ENCODE peak calls at places on chromosomes 4 and X, in five cellular contexts. One of them, this sample, is unnamed.

GRCh38 chr4:16415751-16416150 is 189.5 kb upstream of the TAPT1 start:
- DNase-seq in HCT116: no peak
- DNase-seq in GM23248: no peak
- DNase-seq in fibroblast of lung: no peak
- DNase-seq in PC-3: no peak
- DNase-seq in this sample: no peak

GRCh38 chr4:171130126-171130801 is 682.9 kb upstream of the GALNTL6 start:
- DNase-seq in fibroblast of lung: no peak
- DNase-seq in HCT116: no peak
- DNase-seq in PC-3: no peak
- DNase-seq in GM23248: no peak
- DNase-seq in this sample: peak

GRCh38 chrX:131704136-131704695 is 160.3 kb downstream of the OR13H1 start:
- DNase-seq in HCT116: no peak
- DNase-seq in fibroblast of lung: peak
- DNase-seq in PC-3: peak
- DNase-seq in GM23248: peak
- DNase-seq in this sample: no peak

GRCh38 chr4:89054627-89055026 is 2.4 kb downstream of the FAM13A start:
- DNase-seq in GM23248: no peak
- DNase-seq in HCT116: no peak
- DNase-seq in fibroblast of lung: no peak
- DNase-seq in PC-3: no peak
- DNase-seq in this sample: no peak

GRCh38 chrX:10486373-10486772 is 134.0 kb downstream of the MID1 start:
- DNase-seq in fibroblast of lung: peak
- DNase-seq in HCT116: no peak
- DNase-seq in GM23248: peak
- DNase-seq in PC-3: peak
- DNase-seq in this sample: no peak

GRCh38 chr4:99536148-99536728 is 25.4 kb downstream of the C4orf17 start:
- DNase-seq in PC-3: no peak
- DNase-seq in fibroblast of lung: no peak
- DNase-seq in HCT116: no peak
- DNase-seq in GM23248: no peak
- DNase-seq in this sample: no peak

GRCh38 chr4:184168406-184169019 is 49.2 kb downstream of the ENPP6 start:
- DNase-seq in HCT116: peak
- DNase-seq in fibroblast of lung: peak
- DNase-seq in PC-3: peak
- DNase-seq in GM23248: peak
- DNase-seq in this sample: peak

GRCh38 chrX:33132569-33132968 is 78.8 kb downstream of the DMD start:
- DNase-seq in GM23248: no peak
- DNase-seq in PC-3: no peak
- DNase-seq in HCT116: no peak
- DNase-seq in fibroblast of lung: no peak
- DNase-seq in this sample: no peak

GRCh38 chrX:129954804-129955203 is 27.6 kb upstream of the BCORL1 start:
- DNase-seq in PC-3: no peak
- DNase-seq in HCT116: no peak
- DNase-seq in fibroblast of lung: no peak
- DNase-seq in GM23248: no peak
- DNase-seq in this sample: no peak

GRCh38 chrX:148530464-148531077 is 30.2 kb downstream of the AFF2 start:
- DNase-seq in HCT116: no peak
- DNase-seq in fibroblast of lung: peak
- DNase-seq in GM23248: peak
- DNase-seq in PC-3: peak
- DNase-seq in this sample: no peak

GRCh38 chrX:131783555-131784338 is 239.4 kb upstream of the STK26 start:
- DNase-seq in GM23248: no peak
- DNase-seq in HCT116: no peak
- DNase-seq in PC-3: peak
- DNase-seq in fibroblast of lung: peak
- DNase-seq in this sample: no peak

GRCh38 chrX:42754582-42754981 is 23.4 kb downstream of the PPP1R2C start:
- DNase-seq in HCT116: no peak
- DNase-seq in fibroblast of lung: no peak
- DNase-seq in GM23248: no peak
- DNase-seq in PC-3: no peak
- DNase-seq in this sample: no peak

GRCh38 chr4:182913621-182914020 is 3.6 kb downstream of the DCTD start:
- DNase-seq in PC-3: no peak
- DNase-seq in GM23248: no peak
- DNase-seq in fibroblast of lung: no peak
- DNase-seq in HCT116: no peak
- DNase-seq in this sample: no peak

GRCh38 chr4:28373601-28374000 is 1513.0 kb downstream of the STIM2 start:
- DNase-seq in PC-3: peak
- DNase-seq in GM23248: peak
- DNase-seq in HCT116: no peak
- DNase-seq in fibroblast of lung: peak
- DNase-seq in this sample: no peak

GRCh38 chrX:109839694-109840358 is 106.8 kb upstream of the ACSL4 start:
- DNase-seq in HCT116: peak
- DNase-seq in fibroblast of lung: peak
- DNase-seq in PC-3: no peak
- DNase-seq in GM23248: peak
- DNase-seq in this sample: no peak

GRCh38 chr4:39729557-39729956 is 31.6 kb downstream of the UBE2K start:
- DNase-seq in GM23248: peak
- DNase-seq in HCT116: no peak
- DNase-seq in PC-3: no peak
- DNase-seq in fibroblast of lung: peak
- DNase-seq in this sample: no peak

GRCh38 chrX:104195489-104196084 is 29.3 kb downstream of the FAM199X start:
- DNase-seq in PC-3: peak
- DNase-seq in fibroblast of lung: no peak
- DNase-seq in HCT116: peak
- DNase-seq in GM23248: peak
- DNase-seq in this sample: peak

GRCh38 chrX:24025741-24026402 is 1.1 kb downstream of the KLHL15 start:
- DNase-seq in GM23248: peak
- DNase-seq in HCT116: peak
- DNase-seq in fibroblast of lung: peak
- DNase-seq in PC-3: peak
- DNase-seq in this sample: no peak

GRCh38 chrX:117972681-117973080 is 143.9 kb downstream of the KLHL13 start:
- DNase-seq in fibroblast of lung: peak
- DNase-seq in GM23248: no peak
- DNase-seq in PC-3: no peak
- DNase-seq in HCT116: no peak
- DNase-seq in this sample: no peak

GRCh38 chrX:78658851-78659744 is at the start of gene RTL3:
- DNase-seq in fibroblast of lung: peak
- DNase-seq in GM23248: peak
- DNase-seq in HCT116: no peak
- DNase-seq in PC-3: peak
- DNase-seq in this sample: no peak

GRCh38 chr4:26076896-26077295 is 162.9 kb downstream of the SMIM20 start:
- DNase-seq in GM23248: peak
- DNase-seq in HCT116: no peak
- DNase-seq in PC-3: peak
- DNase-seq in fibroblast of lung: peak
- DNase-seq in this sample: no peak

GRCh38 chr4:108465886-108466491 is 154.4 kb upstream of the RPL34 start:
- DNase-seq in GM23248: no peak
- DNase-seq in fibroblast of lung: peak
- DNase-seq in PC-3: no peak
- DNase-seq in HCT116: no peak
- DNase-seq in this sample: no peak

GRCh38 chrX:53190363-53190960 is 34.5 kb downstream of the KDM5C start:
- DNase-seq in HCT116: no peak
- DNase-seq in GM23248: peak
- DNase-seq in fibroblast of lung: no peak
- DNase-seq in PC-3: no peak
- DNase-seq in this sample: no peak

GRCh38 chr4:55442541-55442940 is 46.8 kb downstream of the TMEM165 start:
- DNase-seq in PC-3: peak
- DNase-seq in GM23248: peak
- DNase-seq in fibroblast of lung: peak
- DNase-seq in HCT116: no peak
- DNase-seq in this sample: no peak

GRCh38 chr4:173521474-173522159 is 8.4 kb downstream of the HAND2 start:
- DNase-seq in HCT116: no peak
- DNase-seq in PC-3: no peak
- DNase-seq in fibroblast of lung: no peak
- DNase-seq in GM23248: no peak
- DNase-seq in this sample: no peak
- TF ChIP-seq EZH2 in HCT116: no peak
- TF ChIP-seq EZH2 in PC-3: no peak
- TF ChIP-seq EZH2 in fibroblast of lung: no peak
- TF ChIP-seq EZH2 in GM23248: no peak
- TF ChIP-seq EZH2 in this sample: no peak

GRCh38 chrX:150362599-150363481 is at the start of gene MAMLD1:
- DNase-seq in PC-3: peak
- DNase-seq in fibroblast of lung: peak
- DNase-seq in GM23248: peak
- DNase-seq in HCT116: peak
- DNase-seq in this sample: no peak

GRCh38 chrX:150364347-150365050 is 1.4 kb downstream of the MAMLD1 start:
- DNase-seq in PC-3: peak
- DNase-seq in GM23248: peak
- DNase-seq in HCT116: no peak
- DNase-seq in fibroblast of lung: peak
- DNase-seq in this sample: no peak

GRCh38 chrX:150361777-150362351 is 1.3 kb upstream of the MAMLD1 start:
- DNase-seq in HCT116: no peak
- DNase-seq in fibroblast of lung: peak
- DNase-seq in GM23248: peak
- DNase-seq in PC-3: peak
- DNase-seq in this sample: no peak

GRCh38 chrX:150365051-150365952 is 2.2 kb downstream of the MAMLD1 start:
- DNase-seq in fibroblast of lung: peak
- DNase-seq in PC-3: peak
- DNase-seq in HCT116: peak
- DNase-seq in GM23248: peak
- DNase-seq in this sample: no peak

GRCh38 chrX:150363561-150364346 is 637 bp downstream of the MAMLD1 start:
- DNase-seq in PC-3: peak
- DNase-seq in GM23248: peak
- DNase-seq in HCT116: no peak
- DNase-seq in fibroblast of lung: peak
- DNase-seq in this sample: no peak
- TF ChIP-seq EZH2 in PC-3: no peak
- TF ChIP-seq EZH2 in GM23248: no peak
- TF ChIP-seq EZH2 in HCT116: no peak
- TF ChIP-seq EZH2 in fibroblast of lung: no peak
- TF ChIP-seq EZH2 in this sample: no peak

GRCh38 chr4:185470503-185471195 is 884 bp downstream of the CCDC110 start:
- DNase-seq in PC-3: peak
- DNase-seq in GM23248: peak
- DNase-seq in HCT116: peak
- DNase-seq in fibroblast of lung: peak
- DNase-seq in this sample: peak
- TF ChIP-seq EZH2 in PC-3: no peak
- TF ChIP-seq EZH2 in GM23248: no peak
- TF ChIP-seq EZH2 in HCT116: no peak
- TF ChIP-seq EZH2 in fibroblast of lung: no peak
- TF ChIP-seq EZH2 in this sample: no peak

GRCh38 chr4:38488891-38489861 is 174.8 kb upstream of the KLF3 start:
- DNase-seq in fibroblast of lung: peak
- DNase-seq in GM23248: peak
- DNase-seq in PC-3: no peak
- DNase-seq in HCT116: no peak
- DNase-seq in this sample: no peak
- TF ChIP-seq EZH2 in fibroblast of lung: no peak
- TF ChIP-seq EZH2 in GM23248: no peak
- TF ChIP-seq EZH2 in PC-3: no peak
- TF ChIP-seq EZH2 in HCT116: no peak
- TF ChIP-seq EZH2 in this sample: no peak

DNA sequence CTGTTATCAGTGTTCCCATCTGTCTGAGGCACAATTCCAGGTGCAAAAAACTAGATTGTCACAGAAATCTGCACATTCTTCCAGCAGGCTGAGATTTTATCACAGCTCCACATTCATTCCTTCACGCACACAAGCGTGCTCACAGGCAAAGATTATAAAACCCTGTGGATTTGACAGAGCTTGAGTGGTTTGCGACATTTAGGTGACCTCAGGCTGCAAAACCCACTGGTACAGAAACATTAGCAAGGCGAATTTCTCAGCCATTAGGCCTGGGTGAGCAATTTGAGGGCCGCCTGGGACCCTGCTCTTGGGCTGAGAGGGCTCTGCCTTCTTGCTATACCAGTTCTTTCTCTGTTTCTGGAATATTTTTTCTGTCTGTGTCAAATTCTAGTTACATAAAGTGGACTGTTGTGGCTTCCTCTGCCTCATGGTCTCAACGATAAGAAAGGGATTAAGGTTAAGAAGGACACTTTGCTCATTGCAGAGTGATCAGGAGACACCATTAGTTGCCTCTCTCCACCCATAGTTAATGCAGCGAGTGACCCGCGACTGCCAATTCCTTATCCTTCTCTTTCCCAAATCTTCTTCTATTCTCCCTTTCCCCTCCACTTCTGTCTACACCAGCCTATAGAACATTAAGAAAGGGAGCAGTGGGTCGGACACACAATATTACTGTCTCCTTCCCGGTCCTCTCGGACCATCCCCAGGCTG is 86.7 kb upstream of the C1QTNF7 start:
- DNase-seq in HCT116: no peak
- DNase-seq in GM23248: no peak
- DNase-seq in fibroblast of lung: no peak
- DNase-seq in PC-3: no peak
- DNase-seq in this sample: no peak
- TF ChIP-seq EZH2 in HCT116: no peak
- TF ChIP-seq EZH2 in GM23248: no peak
- TF ChIP-seq EZH2 in fibroblast of lung: no peak
- TF ChIP-seq EZH2 in PC-3: no peak
- TF ChIP-seq EZH2 in this sample: no peak